ENCODE peak calls at places on chromosome X, in five cellular contexts. C is H9, H is HepG2, F is astrocyte, G is NT2/D1. N is an unnamed sample.
A peak's percentile ranks its signal among the peaks of the same experiment; 100 is the strongest.

GRCh38 chrX:155694649-155695048 is 81.9 kb upstream of the TMLHE start:
- DNase-seq in H (no peak), G (no peak), F (no peak), C (no peak), N (no peak)

GRCh38 chrX:110180176-110180927 is 137.5 kb downstream of the AMMECR1 start:
- DNase-seq in C (no peak), H (no peak), F (peak; percentile 87), G (no peak), N (peak; percentile 49)

GRCh38 chrX:151974336-151975227 is at the start of gene GABRE:
- DNase-seq in G (no peak), H (no peak), F (no peak), C (peak; percentile 44), N (peak; percentile 86)

GRCh38 chrX:68947882-68948605 is 119.2 kb downstream of the EFNB1 start:
- DNase-seq in H (no peak), F (no peak), C (no peak), G (no peak), N (no peak)

GRCh38 chrX:12693754-12694153 is 97.5 kb upstream of the PRPS2 start:
- DNase-seq in F (no peak), G (no peak), C (no peak), H (no peak), N (no peak)

GRCh38 chrX:42495139-42495538 is 282.8 kb downstream of the PPP1R2C start:
- DNase-seq in C (no peak), H (no peak), F (no peak), G (no peak), N (no peak)

GRCh38 chrX:276588-277171 is 4.5 kb upstream of the PLCXD1 start:
- DNase-seq in C (no peak), H (no peak), F (peak; percentile 38), G (no peak), N (peak; percentile 75)

GRCh38 chrX:99172958-99173357 is 1237.1 kb downstream of the PCDH19 start:
- DNase-seq in F (no peak), C (peak; percentile 39), H (no peak), G (no peak), N (no peak)

GRCh38 chrX:118188977-118189376 is 72.4 kb upstream of the KLHL13 start:
- DNase-seq in C (no peak), H (no peak), G (no peak), F (no peak), N (no peak)

GRCh38 chrX:57447856-57448255 is 144.0 kb upstream of the ZXDB start:
- DNase-seq in H (peak; percentile 3), F (no peak), C (no peak), G (no peak), N (no peak)

GRCh38 chrX:119410027-119410819 is 11.1 kb downstream of the SLC25A43 start:
- DNase-seq in F (peak; percentile 90), H (peak; percentile 57), G (no peak), C (no peak), N (peak; percentile 83)

GRCh38 chrX:638482-639131 is 8.0 kb downstream of the SHOX start:
- DNase-seq in F (no peak), C (peak; percentile 65), H (no peak), G (no peak), N (no peak)

GRCh38 chrX:53290441-53291041 is 9.2 kb upstream of the IQSEC2 start:
- DNase-seq in F (no peak), C (no peak), H (no peak), G (no peak), N (no peak)

GRCh38 chrX:125577479-125577878 is 257.8 kb downstream of the TEX13C start:
- DNase-seq in H (no peak), C (no peak), F (no peak), G (no peak), N (no peak)

DNA sequence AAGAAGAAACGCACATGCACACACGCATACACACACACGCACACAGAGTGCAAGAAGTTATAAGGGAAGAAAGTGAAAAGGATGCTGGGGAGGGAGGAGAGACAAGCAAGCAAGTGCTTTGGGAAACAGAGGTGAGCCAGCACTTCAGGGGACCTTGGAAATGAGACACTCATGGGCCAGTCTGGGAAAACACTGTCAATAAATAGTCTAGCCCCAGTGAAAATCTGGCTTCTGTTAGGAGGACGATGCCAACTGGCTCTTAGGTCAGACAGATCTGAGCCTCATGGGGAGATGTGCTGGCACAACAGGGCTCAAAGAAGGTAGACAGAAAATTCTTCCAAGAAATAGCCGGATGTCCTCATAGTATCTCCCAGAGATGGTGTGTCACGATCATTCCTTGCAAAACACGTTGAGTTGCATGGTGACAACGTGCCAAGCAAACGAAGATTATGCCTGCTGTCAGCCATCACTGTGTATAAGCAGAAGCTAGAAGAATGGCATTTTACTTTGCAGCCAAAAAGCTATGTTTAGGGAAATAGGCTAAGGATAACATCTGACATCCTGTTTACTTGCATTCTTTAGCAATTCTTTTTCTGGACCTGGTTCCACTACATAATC is 557 bp upstream of the ARHGEF6 start:
- DNase-seq in C (no peak), G (no peak), H (no peak), F (no peak), N (peak; percentile 39)
- H3K9ac ChIP-seq in C (no peak overlapping the region), G (no peak overlapping the region), H (no peak overlapping the region), F (no peak overlapping the region), N (peak overlapping the region; percentile 72)

DNA sequence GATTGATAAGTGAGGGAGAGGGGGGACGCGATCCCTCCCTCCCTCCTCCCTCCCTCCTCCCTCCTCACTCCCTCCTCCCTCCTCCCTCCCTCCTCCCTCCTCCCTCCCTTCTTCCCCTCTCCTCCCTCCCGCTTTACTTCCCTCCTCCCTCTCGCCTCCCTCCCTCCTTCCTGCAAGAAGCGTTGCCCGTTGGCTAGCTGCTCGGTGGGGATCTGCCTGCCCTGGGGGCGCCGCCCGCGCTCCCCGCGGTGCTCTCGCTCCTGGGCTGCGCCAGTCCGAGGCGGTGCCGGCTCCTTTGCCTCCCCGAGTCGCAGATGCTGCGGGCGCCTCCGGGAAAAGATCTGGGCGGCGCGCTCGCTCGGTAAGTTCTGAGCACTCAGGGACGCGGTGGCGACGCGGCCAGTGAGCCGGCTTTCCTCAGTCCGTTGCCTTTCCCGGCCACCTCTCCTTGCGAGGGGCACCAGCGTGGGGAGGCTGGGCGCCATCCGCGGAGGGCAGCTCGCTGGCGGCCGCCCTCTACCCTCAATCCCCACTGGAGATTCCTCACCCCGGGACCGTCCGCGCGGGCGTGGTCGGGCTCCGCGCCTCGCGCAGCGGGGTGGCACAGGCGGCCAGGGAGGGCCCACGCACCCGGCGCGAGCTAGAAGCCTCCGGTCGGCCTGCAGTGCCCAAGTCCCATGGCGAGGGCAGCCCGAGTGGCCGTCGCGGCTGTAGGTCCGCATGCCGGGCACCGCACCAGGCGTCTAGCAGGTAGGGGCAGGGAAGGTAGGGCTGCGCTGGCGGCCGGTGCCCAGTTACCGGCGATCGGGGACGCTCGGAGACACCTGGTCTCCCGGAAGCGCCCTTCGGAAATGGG is at the start of gene SLITRK2:
- DNase-seq in G (no peak), F (no peak), C (peak; percentile 48), H (no peak), N (no peak)
- H3K9ac ChIP-seq in G (peak within 1 kb of the TSS; percentile 61), F (no peak within 1 kb of the TSS), C (no peak within 1 kb of the TSS), H (no peak within 1 kb of the TSS), N (no peak within 1 kb of the TSS)

GRCh38 chrX:123756320-123756719 is 23.5 kb upstream of the THOC2 start:
- DNase-seq in C (no peak), H (no peak), G (no peak), F (peak; percentile 58), N (peak; percentile 38)
- H3K9ac ChIP-seq in C (no peak overlapping the region), H (no peak overlapping the region), G (no peak overlapping the region), F (no peak overlapping the region), N (no peak overlapping the region)

DNA sequence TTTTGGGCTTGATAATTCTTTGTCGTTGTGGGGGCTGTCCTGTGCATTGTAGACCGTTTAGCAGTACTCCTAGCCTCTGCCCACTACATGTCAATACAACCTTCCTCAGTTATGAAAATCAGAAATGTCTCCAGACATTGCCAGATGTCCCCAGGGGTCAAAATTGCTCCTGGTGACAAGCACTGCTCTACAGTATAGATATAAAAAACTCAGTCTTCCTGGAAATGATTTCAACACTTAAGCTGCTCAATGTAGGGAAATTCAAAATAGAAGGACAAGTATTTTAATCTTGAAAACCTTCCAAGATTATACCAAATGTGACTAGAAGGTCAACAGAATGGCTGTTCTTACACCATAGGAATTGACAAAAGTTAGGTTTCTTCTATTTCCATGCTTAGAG is 288.7 kb upstream of the MAGEB2 start:
- DNase-seq in F (no peak), G (no peak), C (no peak), H (no peak), N (no peak)
- H3K9ac ChIP-seq in F (no peak overlapping the region), G (no peak overlapping the region), C (no peak overlapping the region), H (no peak overlapping the region), N (no peak overlapping the region)

GRCh38 chrX:129956765-129957164 is 25.7 kb upstream of the BCORL1 start:
- DNase-seq in G (no peak), H (no peak), C (no peak), F (no peak), N (no peak)
- H3K9ac ChIP-seq in G (no peak overlapping the region), H (no peak overlapping the region), C (no peak overlapping the region), F (no peak overlapping the region), N (peak overlapping the region; percentile 56)